ENCODE peak calls at places on chromosomes 1 and 21, in five cellular contexts. J, L, H, S and M are unnamed samples.

GRCh38 chr21:28548291-28548690 is 444.4 kb downstream of the LTN1 start:
- DNase-seq in J (no peak), L (no peak), H (no peak), S (peak), M (no peak)

GRCh38 chr1:227790868-227791267 is 24.6 kb upstream of the PRSS38 start:
- DNase-seq in L (peak), H (no peak), J (no peak), S (no peak), M (no peak)

GRCh38 chr1:2879591-2879990 is 78.1 kb upstream of the TTC34 start:
- DNase-seq in J (no peak), L (no peak), H (no peak), S (no peak), M (no peak)

GRCh38 chr1:20069932-20070331 is at the start of gene PLA2G5:
- DNase-seq in S (peak), H (no peak), L (no peak), J (no peak), M (no peak)

GRCh38 chr1:12275370-12275769 is 45.5 kb downstream of the VPS13D start:
- DNase-seq in H (peak), L (peak), S (no peak), J (no peak), M (peak)

GRCh38 chr1:150893336-150893913 is 6.5 kb downstream of the CTXND2 start:
- DNase-seq in S (no peak), L (no peak), H (no peak), J (no peak), M (no peak)

GRCh38 chr1:11281518-11282331 is 8.7 kb downstream of the UBIAD1 start:
- DNase-seq in H (peak), S (peak), L (no peak), J (no peak), M (no peak)

GRCh38 chr1:15406911-15407559 is 2.7 kb upstream of the EFHD2 start:
- DNase-seq in J (no peak), H (peak), L (no peak), S (peak), M (no peak)

GRCh38 chr21:45222001-45222400 is 65.7 kb downstream of the POFUT2 start:
- DNase-seq in S (no peak), J (no peak), H (no peak), L (no peak), M (no peak)

GRCh38 chr21:45550552-45551210 is 8.4 kb upstream of the SLC19A1 start:
- DNase-seq in L (peak), H (no peak), J (no peak), S (no peak), M (no peak)

GRCh38 chr1:14987829-14988603 is 165.5 kb upstream of the TMEM51 start:
- DNase-seq in L (no peak), J (no peak), H (no peak), S (no peak), M (no peak)

GRCh38 chr1:41618871-41619270 is 134.4 kb upstream of the EDN2 start:
- DNase-seq in L (no peak), H (no peak), S (no peak), J (no peak), M (no peak)

GRCh38 chr1:117698398-117699160 is 92.7 kb downstream of the TENT5C start:
- DNase-seq in J (no peak), S (peak), L (no peak), H (no peak), M (no peak)

GRCh38 chr1:6917067-6917466 is 131.8 kb downstream of the CAMTA1 start:
- DNase-seq in J (no peak), L (no peak), S (no peak), H (no peak), M (no peak)

GRCh38 chr1:64235133-64235532 is 31.7 kb downstream of the UBE2U start:
- DNase-seq in H (no peak), J (no peak), L (no peak), S (peak), M (no peak)

GRCh38 chr21:44506279-44507255 is 33.4 kb downstream of the KRTAP10-1 start:
- DNase-seq in S (no peak), J (no peak), H (no peak), L (no peak), M (no peak)

GRCh38 chr1:1889847-1890505 is 911 bp downstream of the GNB1 start:
- DNase-seq in J (no peak), H (peak), S (peak), L (peak), M (peak)

GRCh38 chr1:231841616-231842344 is 215.2 kb downstream of the DISC1 start:
- DNase-seq in L (no peak), S (peak), J (no peak), H (no peak), M (no peak)

DNA sequence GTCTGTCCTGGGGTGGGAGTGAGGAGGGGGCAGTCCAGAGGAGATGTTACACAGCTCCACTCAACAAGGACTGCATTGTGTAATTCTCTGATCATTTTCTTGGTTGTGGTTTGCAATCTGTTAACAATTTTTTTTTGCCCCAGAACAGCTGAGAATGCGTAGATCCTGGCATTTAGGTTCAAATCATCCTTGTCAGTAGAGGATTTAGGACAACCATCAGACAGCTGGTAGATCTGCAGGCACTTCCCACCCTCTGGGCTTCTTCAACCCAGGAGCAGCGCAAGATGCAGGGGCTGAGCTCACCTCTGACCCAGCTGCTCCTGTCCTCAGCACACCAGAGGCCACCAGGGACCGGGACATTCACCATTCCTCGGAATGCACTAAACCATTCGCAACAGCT is 13.5 kb downstream of the BCAR3 start:
- DNase-seq in S (no peak), H (no peak), L (no peak), J (no peak), M (no peak)
- H3K27ac ChIP-seq in S (no peak), H (peak), L (peak), J (no peak), M (peak)

GRCh38 chr1:67522793-67523192 is 92.6 kb upstream of the SERBP1 start:
- DNase-seq in J (no peak), S (no peak), H (no peak), L (no peak), M (no peak)

GRCh38 chr1:67522001-67522441 is 91.8 kb upstream of the SERBP1 start:
- DNase-seq in H (no peak), S (no peak), L (no peak), J (no peak), M (no peak)

GRCh38 chr1:67528141-67528540 is 97.9 kb upstream of the SERBP1 start:
- DNase-seq in H (no peak), L (no peak), J (no peak), S (no peak), M (no peak)

GRCh38 chr1:67525053-67525760 is 95.0 kb upstream of the SERBP1 start:
- DNase-seq in L (no peak), S (no peak), H (no peak), J (no peak), M (no peak)

DNA sequence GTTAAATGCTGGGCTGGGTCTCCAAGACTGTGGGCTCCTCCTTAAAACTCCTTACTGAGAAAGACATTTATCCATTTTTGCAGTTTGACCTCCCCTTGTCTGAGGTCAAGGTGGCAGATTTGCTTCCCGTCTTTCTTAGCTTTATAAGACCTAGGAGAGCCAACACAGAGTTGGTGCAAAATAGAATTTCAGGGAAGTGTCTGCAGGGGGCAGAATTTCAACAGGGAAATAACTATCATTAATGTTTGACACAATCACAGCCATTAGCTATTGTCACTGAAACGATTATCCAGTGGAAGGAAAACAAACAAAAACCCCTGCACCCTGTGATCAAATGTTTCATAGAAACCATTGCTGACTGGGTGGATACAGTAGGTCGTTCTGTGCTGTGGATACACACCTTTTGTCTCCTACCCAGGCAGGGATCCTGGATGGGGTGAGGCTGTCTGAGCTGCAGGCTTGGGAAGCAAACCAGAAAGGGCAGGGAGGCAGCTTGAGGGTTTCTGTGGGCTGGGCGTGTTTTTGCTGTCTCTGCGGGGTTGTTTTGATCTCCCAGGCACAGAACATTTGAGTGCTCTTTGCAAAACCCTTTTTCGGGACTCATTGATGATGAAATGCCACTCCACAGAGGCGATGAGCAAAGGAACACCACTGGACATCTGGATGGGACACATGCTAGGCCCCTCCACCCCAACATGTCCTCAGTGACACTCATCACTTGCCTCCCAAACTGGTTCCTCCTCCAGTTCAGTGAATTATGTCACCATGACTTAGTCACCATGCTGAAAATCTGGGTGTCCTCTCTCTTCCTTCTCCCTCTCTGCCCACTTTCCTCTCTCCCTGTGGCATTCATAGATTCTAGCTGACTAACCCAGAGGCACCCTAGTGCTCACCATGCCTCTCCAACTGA is 94.2 kb upstream of the SERBP1 start:
- DNase-seq in S (no peak), J (no peak), L (peak), H (peak), M (no peak)
- TF ChIP-seq CTCF in S (peak), J (no peak), L (peak), H (peak), M (no peak)

GRCh38 chr1:9544926-9545325 is 5.7 kb downstream of the SLC25A33 start:
- DNase-seq in H (no peak), L (no peak), S (no peak), J (no peak), M (no peak)
- H3K27ac ChIP-seq in H (no peak), L (no peak), S (no peak), J (no peak), M (no peak)

DNA sequence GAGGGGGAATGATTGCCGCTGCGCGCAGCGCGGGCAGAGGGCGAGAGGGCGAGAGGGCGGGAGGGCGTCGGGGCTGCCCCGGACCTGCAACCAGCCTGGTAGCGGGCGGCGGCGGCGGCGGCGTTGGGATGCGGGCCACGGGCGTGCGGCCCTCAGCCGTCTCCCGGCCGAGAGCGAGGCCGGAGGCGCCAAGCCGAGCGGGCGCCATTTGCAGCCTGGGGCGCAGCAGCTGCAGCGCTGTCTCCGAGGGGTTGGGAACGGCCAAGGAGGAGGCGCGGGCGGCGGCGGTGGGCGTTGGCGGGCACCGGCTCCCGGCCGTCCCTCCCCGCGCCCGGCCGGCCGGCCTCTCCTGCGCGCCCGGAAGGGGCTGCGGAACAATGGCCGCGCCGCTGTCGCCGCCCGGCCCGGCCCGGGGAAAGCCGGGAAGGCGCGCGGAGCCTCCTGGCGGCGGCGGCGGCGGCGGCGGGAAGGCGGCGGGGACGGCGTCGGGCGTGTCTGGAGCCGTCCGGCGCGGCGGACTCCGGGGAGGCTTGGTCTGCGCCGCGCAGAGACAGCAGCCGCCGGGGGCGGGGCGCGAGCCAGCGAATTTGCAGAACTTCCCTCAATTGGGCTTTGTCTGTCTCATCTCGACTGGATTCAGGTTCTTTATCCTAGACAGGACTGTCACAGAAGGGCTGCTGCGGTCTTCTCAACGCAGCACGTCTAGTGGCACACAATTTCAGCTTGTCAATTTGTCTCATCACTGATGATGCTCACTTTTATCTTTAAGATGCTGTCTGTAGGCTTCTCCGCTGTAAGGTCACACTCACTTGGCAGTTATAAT is 35.7 kb downstream of the ZBTB8B start:
- DNase-seq in H (peak), J (no peak), L (peak), S (peak), M (peak)
- TF ChIP-seq CTCF in H (no peak), J (no peak), L (peak), S (no peak), M (peak)